ENCODE peak calls at places on chromosomes 16 and 17, in nine cellular contexts. N is heart left ventricle, A is fibroblast of lung, I is colonic mucosa, E is breast epithelium, P is OCI-LY7, G is heart right ventricle, W is tibial artery, K is PC-3. Y is an unnamed sample. For H3K4me1 and H3K36me3, the result is how much of the 10 kb centered on the place peaks cover.

GRCh38 chr17:61387011-61387410 is 12.6 kb upstream of the TBX2 start:
- DNase-seq in N (no peak), I (no peak), A (no peak), G (no peak), W (no peak), P (no peak), E (no peak), K (no peak), Y (no peak)

GRCh38 chr17:81002409-81003361 is 11.0 kb downstream of the CHMP6 start:
- DNase-seq in N (no peak), P (no peak), E (no peak), I (peak), W (no peak), K (peak), G (peak), A (peak), Y (no peak)

GRCh38 chr17:67294451-67295199 is 49.6 kb upstream of the HELZ start:
- DNase-seq in E (no peak), A (no peak), K (no peak), P (no peak), G (no peak), N (no peak), I (no peak), W (no peak), Y (no peak)

GRCh38 chr17:47145351-47145750 is 43.7 kb downstream of the CDC27 start:
- DNase-seq in P (no peak), N (no peak), A (no peak), W (no peak), K (no peak), G (no peak), I (no peak), E (no peak), Y (peak)

GRCh38 chr16:49350265-49351103 is 23.1 kb upstream of the C16orf78 start:
- DNase-seq in N (peak), G (peak), E (no peak), A (peak), I (peak), W (no peak), K (peak), P (peak), Y (peak)

GRCh38 chr17:2695961-2696760 is 15.4 kb downstream of the CLUH start:
- DNase-seq in G (no peak), P (no peak), N (peak), K (no peak), I (no peak), E (no peak), A (no peak), W (peak), Y (no peak)

GRCh38 chr16:66204761-66205160 is 161.7 kb upstream of the CDH5 start:
- DNase-seq in G (no peak), A (peak), I (no peak), P (no peak), N (no peak), W (no peak), K (peak), E (no peak), Y (no peak)

GRCh38 chr16:346587-346986 is 5.9 kb downstream of the AXIN1 start:
- DNase-seq in I (no peak), G (no peak), E (no peak), W (no peak), K (no peak), P (no peak), N (no peak), A (peak), Y (no peak)

GRCh38 chr17:19254651-19255050 is 17.5 kb downstream of the EPN2 start:
- DNase-seq in P (no peak), N (no peak), W (no peak), K (no peak), A (no peak), E (no peak), G (no peak), I (no peak), Y (no peak)

GRCh38 chr16:75218256-75219076 is at the start of gene CTRB1:
- DNase-seq in N (no peak), G (no peak), P (no peak), W (no peak), I (no peak), A (no peak), E (no peak), K (no peak), Y (no peak)

GRCh38 chr17:43908111-43908721 is 880 bp upstream of the MPP2 start:
- DNase-seq in A (peak), K (no peak), N (peak), E (peak), W (peak), G (peak), P (peak), I (peak), Y (peak)

GRCh38 chr17:66580178-66580577 is 254.7 kb upstream of the CACNG5 start:
- DNase-seq in W (peak), N (peak), P (no peak), A (peak), I (peak), E (no peak), G (peak), K (no peak), Y (no peak)

GRCh38 chr17:83116783-83117555 is 37.6 kb downstream of the METRNL start:
- DNase-seq in N (no peak), W (peak), K (no peak), A (no peak), G (peak), I (no peak), E (no peak), P (no peak), Y (no peak)

GRCh38 chr17:27568216-27568615 is 62.8 kb upstream of the LGALS9 start:
- DNase-seq in A (no peak), G (no peak), N (no peak), W (no peak), K (no peak), I (no peak), E (no peak), P (no peak), Y (no peak)

GRCh38 chr16:67953641-67954375 is 9.9 kb upstream of the LCAT start:
- DNase-seq in K (no peak), N (no peak), G (no peak), I (no peak), W (no peak), E (no peak), A (no peak), P (no peak), Y (no peak)

GRCh38 chr17:81100668-81101067 is 64.6 kb upstream of the PVALEF start:
- DNase-seq in E (no peak), K (no peak), G (no peak), P (no peak), N (no peak), A (no peak), W (no peak), I (no peak), Y (no peak)

GRCh38 chr17:68297168-68297567 is 5.9 kb downstream of the ARSG start:
- DNase-seq in G (no peak), N (no peak), A (no peak), K (no peak), W (no peak), E (peak), I (no peak), P (no peak), Y (no peak)

GRCh38 chr17:74052993-74053744 is 150.3 kb upstream of the RPL38 start:
- DNase-seq in G (no peak), K (no peak), P (no peak), E (no peak), I (no peak), W (no peak), A (no peak), N (no peak), Y (no peak)

GRCh38 chr17:66545918-66546317 is 243.5 kb downstream of the PRKCA start:
- DNase-seq in N (no peak), A (no peak), K (no peak), W (no peak), P (no peak), G (no peak), I (no peak), E (no peak), Y (no peak)

GRCh38 chr17:20091161-20092029 is 82.2 kb downstream of the SPECC1 start:
- DNase-seq in A (peak), P (no peak), E (no peak), I (no peak), N (peak), G (peak), K (no peak), W (peak), Y (no peak)

GRCh38 chr16:53967172-53967571 is 263.2 kb downstream of the FTO start:
- DNase-seq in K (no peak), G (no peak), I (no peak), A (no peak), E (no peak), N (no peak), P (no peak), W (no peak), Y (no peak)

GRCh38 chr16:68234188-68235104 is 1.5 kb downstream of the ESRP2 start:
- DNase-seq in K (peak), W (peak), G (no peak), A (no peak), I (peak), N (peak), E (peak), P (no peak), Y (no peak)

GRCh38 chr17:58351182-58351581 is 819 bp downstream of the SUPT4H1 start:
- DNase-seq in I (no peak), N (no peak), A (no peak), G (no peak), P (no peak), E (no peak), K (no peak), W (no peak), Y (no peak)

GRCh38 chr17:46770818-46771600 is 47.5 kb downstream of the WNT3 start:
- DNase-seq in W (peak), P (peak), N (no peak), A (peak), G (peak), I (peak), E (no peak), K (peak), Y (peak)

GRCh38 chr16:65224994-65225393 is 103.1 kb upstream of the CDH11 start:
- DNase-seq in W (no peak), P (no peak), G (no peak), I (no peak), E (no peak), N (no peak), A (no peak), K (no peak), Y (no peak)

GRCh38 chr17:7293821-7294613 is 422 bp downstream of the YBX2 start:
- DNase-seq in I (peak), K (no peak), W (peak), A (no peak), G (no peak), P (no peak), E (no peak), N (no peak), Y (no peak)

GRCh38 chr17:49779730-49780220 is 8.7 kb upstream of the KAT7 start:
- DNase-seq in W (no peak), I (peak), K (peak), N (no peak), P (peak), E (no peak), G (no peak), A (peak), Y (no peak)

GRCh38 chr16:1610841-1611653 is 825 bp downstream of the IFT140 start:
- DNase-seq in E (peak), G (no peak), N (no peak), A (peak), W (no peak), P (peak), K (peak), I (no peak), Y (no peak)

GRCh38 chr17:64507418-64507766 is 615 bp downstream of the CEP95 start:
- DNase-seq in P (peak), K (peak), G (no peak), A (peak), E (no peak), I (peak), W (no peak), N (no peak), Y (peak)

GRCh38 chr16:28277537-28278388 is 14.6 kb upstream of the SBK1 start:
- DNase-seq in P (peak), K (peak), N (peak), A (peak), G (peak), W (peak), E (peak), I (peak), Y (peak)

GRCh38 chr16:86966781-86967180 is 350.4 kb downstream of the C16orf95 start:
- DNase-seq in N (no peak), E (no peak), W (no peak), I (no peak), K (no peak), G (no peak), A (no peak), P (no peak), Y (no peak)

GRCh38 chr17:49748791-49749190 is 15.1 kb downstream of the FAM117A start:
- DNase-seq in G (no peak), W (no peak), K (no peak), N (no peak), P (peak), A (no peak), E (no peak), I (no peak), Y (no peak)

GRCh38 chr16:11084484-11085024 is 140.2 kb downstream of the CLEC16A start:
- DNase-seq in K (peak), N (no peak), A (peak), G (no peak), I (no peak), P (no peak), W (no peak), E (no peak), Y (no peak)
- H3K4me1 ChIP-seq in K (under half), N (under half), A (half or more), G (under half), I (under half), P (under half), W (under half), E (under half), Y (under half)

GRCh38 chr17:75371981-75372380 is 33.5 kb downstream of the GRB2 start:
- DNase-seq in G (no peak), I (no peak), N (no peak), A (no peak), W (no peak), E (no peak), P (no peak), K (no peak), Y (no peak)
- H3K36me3 ChIP-seq in G (under half), I (under half), N (under half), A (under half), W (under half), E (under half), P (half or more), K (under half), Y (under half)

DNA sequence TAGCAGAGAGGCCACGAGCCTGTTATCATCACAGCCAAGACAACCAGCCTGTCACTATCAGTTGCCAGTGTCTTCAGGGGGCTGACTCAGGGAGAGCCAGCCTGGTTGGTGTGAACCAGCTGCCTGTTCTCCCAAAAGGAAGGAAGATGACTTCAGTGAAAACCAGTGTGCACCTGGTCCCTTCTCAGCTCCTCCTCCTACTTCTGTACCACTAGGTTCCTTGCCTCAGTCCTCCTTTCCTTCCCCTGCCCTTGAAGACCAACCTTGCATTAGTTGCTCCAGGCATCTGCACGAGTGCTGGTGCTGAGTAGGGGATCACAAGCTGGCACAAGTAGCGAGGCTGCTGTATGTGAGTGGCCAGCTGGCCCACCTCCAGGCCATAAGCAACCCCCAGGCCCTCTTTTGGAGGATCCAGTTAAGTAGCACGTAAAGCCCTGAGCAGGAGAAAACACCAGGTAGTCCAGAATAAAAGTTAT is 8.5 kb downstream of the TUBG1 start:
- DNase-seq in K (no peak), A (no peak), G (no peak), P (peak), W (no peak), I (no peak), N (no peak), E (no peak), Y (no peak)
- H3K4me3 ChIP-seq in K (no peak), A (no peak), G (no peak), P (no peak), W (no peak), I (no peak), N (no peak), E (no peak), Y (no peak)

GRCh38 chr17:45234641-45235040 is 13.0 kb downstream of the FMNL1 start:
- DNase-seq in A (no peak), W (no peak), N (no peak), K (peak), G (no peak), P (peak), I (no peak), E (no peak), Y (peak)
- H3K4me1 ChIP-seq in A (under half), W (under half), N (under half), K (under half), G (under half), P (under half), I (under half), E (under half), Y (under half)

GRCh38 chr16:85682516-85682915 is 6.2 kb downstream of the GINS2 start:
- DNase-seq in W (no peak), E (no peak), P (no peak), K (no peak), A (no peak), I (no peak), G (no peak), N (no peak), Y (no peak)

GRCh38 chr16:85680352-85680944 is 8.3 kb downstream of the GINS2 start:
- DNase-seq in N (no peak), A (no peak), I (no peak), K (no peak), E (no peak), W (no peak), P (no peak), G (no peak), Y (no peak)

GRCh38 chr16:85683363-85683762 is 5.4 kb downstream of the GINS2 start:
- DNase-seq in E (no peak), G (no peak), I (no peak), A (no peak), N (no peak), W (no peak), K (no peak), P (no peak), Y (no peak)

GRCh38 chr16:85679870-85680269 is 8.9 kb downstream of the GINS2 start:
- DNase-seq in N (no peak), G (no peak), I (no peak), E (no peak), K (no peak), A (no peak), W (no peak), P (no peak), Y (no peak)

GRCh38 chr16:85681255-85681654 is 7.5 kb downstream of the GINS2 start:
- DNase-seq in W (no peak), K (no peak), I (no peak), N (no peak), G (no peak), A (no peak), E (no peak), P (no peak), Y (no peak)
- H3K36me3 ChIP-seq in W (under half), K (under half), I (under half), N (under half), G (under half), A (under half), E (under half), P (half or more), Y (half or more)

GRCh38 chr16:24854607-24855171 is 8.9 kb downstream of the SLC5A11 start:
- DNase-seq in W (no peak), A (no peak), N (no peak), I (no peak), K (no peak), P (no peak), G (no peak), E (no peak), Y (no peak)
- H3K4me3 ChIP-seq in W (no peak), A (no peak), N (no peak), I (no peak), K (no peak), P (no peak), G (no peak), E (no peak), Y (no peak)

GRCh38 chr16:73022534-73022933 is 25.4 kb downstream of the ZFHX3 start:
- DNase-seq in W (peak), I (no peak), A (no peak), G (no peak), K (no peak), E (no peak), N (no peak), P (no peak), Y (no peak)

GRCh38 chr16:73021866-73022495 is 25.9 kb downstream of the ZFHX3 start:
- DNase-seq in K (no peak), W (peak), P (no peak), N (no peak), A (no peak), G (no peak), I (no peak), E (no peak), Y (no peak)

GRCh38 chr16:73023752-73024570 is 24.0 kb downstream of the ZFHX3 start:
- DNase-seq in A (no peak), N (no peak), I (no peak), E (no peak), G (no peak), P (no peak), K (no peak), W (peak), Y (no peak)

GRCh38 chr16:73024571-73025105 is 23.3 kb downstream of the ZFHX3 start:
- DNase-seq in I (no peak), G (no peak), N (no peak), E (no peak), P (no peak), W (peak), K (no peak), A (no peak), Y (no peak)

DNA sequence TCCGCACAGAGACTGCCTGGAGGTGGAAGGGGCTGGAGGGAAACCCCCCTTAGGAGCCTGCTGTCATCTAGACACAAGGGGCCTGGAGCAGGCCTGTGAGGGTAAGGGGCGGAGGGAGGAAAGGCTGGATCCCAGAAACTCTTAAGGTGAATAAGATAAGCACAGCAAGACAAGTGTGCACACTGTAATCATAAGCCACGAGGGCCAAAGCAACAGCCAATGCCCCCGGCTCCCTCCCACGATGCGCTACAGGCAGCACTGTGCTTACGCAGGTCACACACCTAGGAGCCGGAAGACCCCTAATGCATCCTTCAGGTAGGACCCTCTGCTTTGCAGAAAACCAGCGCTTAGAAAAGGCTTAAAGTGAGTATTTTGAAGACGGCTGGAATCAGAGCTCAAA is 24.6 kb downstream of the ZFHX3 start:
- DNase-seq in P (no peak), K (no peak), G (no peak), E (no peak), W (no peak), N (no peak), I (no peak), A (no peak), Y (no peak)
- H3K4me1 ChIP-seq in P (under half), K (under half), G (half or more), E (under half), W (half or more), N (under half), I (under half), A (under half), Y (under half)

GRCh38 chr17:1648582-1649115 is 1.0 kb downstream of the RILP start:
- DNase-seq in A (peak), E (peak), I (peak), P (peak), W (peak), G (peak), N (peak), K (peak), Y (peak)
- H3K36me3 ChIP-seq in A (under half), E (under half), I (under half), P (under half), W (under half), G (under half), N (under half), K (under half), Y (under half)

GRCh38 chr17:21510686-21511367 is 134.7 kb downstream of the KCNJ12 start:
- DNase-seq in W (no peak), I (no peak), N (no peak), A (no peak), E (no peak), P (no peak), G (no peak), K (no peak), Y (no peak)

GRCh38 chr17:21511368-21512195 is 135.4 kb downstream of the KCNJ12 start:
- DNase-seq in E (peak), G (peak), I (peak), P (peak), K (peak), W (peak), A (peak), N (peak), Y (peak)

GRCh38 chr17:21512307-21513011 is 136.3 kb downstream of the KCNJ12 start:
- DNase-seq in E (no peak), N (no peak), K (no peak), I (no peak), G (no peak), P (no peak), A (no peak), W (no peak), Y (no peak)

DNA sequence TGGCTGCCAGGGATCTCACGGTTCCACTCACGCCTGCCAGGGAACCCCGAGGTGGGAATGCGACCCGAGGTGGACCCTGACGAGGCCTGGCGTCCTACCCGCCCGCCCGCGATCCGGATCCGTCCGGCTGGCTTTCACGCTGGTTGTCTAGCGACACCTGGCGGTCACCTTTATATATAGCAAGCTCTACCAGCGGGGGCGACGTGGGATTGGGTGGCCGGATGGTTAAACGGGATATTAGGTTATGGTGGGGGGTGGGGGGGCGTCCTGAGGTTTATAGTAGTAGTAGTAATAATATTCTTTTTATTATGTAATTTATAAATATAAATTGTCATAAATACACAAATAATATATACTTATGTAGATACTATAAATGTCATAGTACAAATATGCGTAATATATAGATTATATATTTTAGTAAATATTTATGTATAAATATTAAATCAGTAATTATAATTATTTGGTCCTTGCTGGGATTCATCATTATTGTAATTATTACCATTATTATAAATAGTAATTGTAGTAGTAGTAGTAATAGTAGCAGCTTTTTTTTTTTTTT is 136.9 kb downstream of the KCNJ12 start:
- DNase-seq in I (peak), A (peak), G (peak), W (peak), N (peak), E (peak), P (peak), K (peak), Y (peak)
- H3K4me3 ChIP-seq in I (peak), A (no peak), G (no peak), W (no peak), N (peak), E (no peak), P (peak), K (peak), Y (no peak)